ENCODE peak calls at places on chromosomes 12 and 14, in four cellular contexts. One of them, this sample, is unnamed.

GRCh38 chr12:56338643-56339422 is at the start of gene IL23A:
- DNase-seq in breast epithelium: no peak
- DNase-seq in heart left ventricle: no peak
- DNase-seq in A549: no peak
- DNase-seq in this sample: no peak

GRCh38 chr14:101623685-101624444 is 62.6 kb downstream of the DIO3 start:
- DNase-seq in heart left ventricle: no peak
- DNase-seq in breast epithelium: no peak
- DNase-seq in A549: no peak
- DNase-seq in this sample: no peak

GRCh38 chr12:131499160-131499863 is 211.6 kb upstream of the SFSWAP start:
- DNase-seq in breast epithelium: no peak
- DNase-seq in A549: no peak
- DNase-seq in heart left ventricle: no peak
- DNase-seq in this sample: no peak

GRCh38 chr12:19967486-19967885 is 400.9 kb upstream of the PDE3A start:
- DNase-seq in breast epithelium: no peak
- DNase-seq in heart left ventricle: no peak
- DNase-seq in A549: peak; percentile 49
- DNase-seq in this sample: no peak

GRCh38 chr12:87816186-87816585 is 213.0 kb downstream of the C12orf50 start:
- DNase-seq in heart left ventricle: no peak
- DNase-seq in A549: no peak
- DNase-seq in breast epithelium: no peak
- DNase-seq in this sample: no peak

GRCh38 chr12:57133916-57134315 is 5.6 kb downstream of the LRP1 start:
- DNase-seq in A549: no peak
- DNase-seq in breast epithelium: no peak
- DNase-seq in heart left ventricle: peak; percentile 68
- DNase-seq in this sample: peak; percentile 74

GRCh38 chr14:75030147-75030546 is 21.1 kb downstream of the MLH3 start:
- DNase-seq in heart left ventricle: no peak
- DNase-seq in A549: no peak
- DNase-seq in breast epithelium: no peak
- DNase-seq in this sample: no peak

GRCh38 chr14:44316647-44317432 is 190.2 kb downstream of the FSCB start:
- DNase-seq in heart left ventricle: no peak
- DNase-seq in A549: peak; percentile 68
- DNase-seq in breast epithelium: no peak
- DNase-seq in this sample: no peak

GRCh38 chr14:104398656-104399055 is 180.9 kb upstream of the C14orf180 start:
- DNase-seq in breast epithelium: no peak
- DNase-seq in A549: no peak
- DNase-seq in heart left ventricle: no peak
- DNase-seq in this sample: no peak

GRCh38 chr14:99892406-99892805 is 99.2 kb downstream of the EML1 start:
- DNase-seq in A549: no peak
- DNase-seq in breast epithelium: no peak
- DNase-seq in heart left ventricle: no peak
- DNase-seq in this sample: no peak

GRCh38 chr12:54653025-54653424 is 4.9 kb upstream of the DCD start:
- DNase-seq in heart left ventricle: no peak
- DNase-seq in A549: no peak
- DNase-seq in breast epithelium: no peak
- DNase-seq in this sample: no peak

GRCh38 chr12:129997239-129997638 is 93.4 kb upstream of the TMEM132D start:
- DNase-seq in heart left ventricle: no peak
- DNase-seq in breast epithelium: no peak
- DNase-seq in A549: no peak
- DNase-seq in this sample: no peak

GRCh38 chr12:6158263-6158662 is 33.8 kb upstream of the VWF start:
- DNase-seq in A549: no peak
- DNase-seq in breast epithelium: no peak
- DNase-seq in heart left ventricle: no peak
- DNase-seq in this sample: no peak

GRCh38 chr12:40829738-40830144 is 137.5 kb downstream of the CNTN1 start:
- DNase-seq in A549: peak; percentile 28
- DNase-seq in breast epithelium: no peak
- DNase-seq in heart left ventricle: no peak
- DNase-seq in this sample: no peak

GRCh38 chr12:68451261-68452091 is 119.3 kb upstream of the MDM1 start:
- DNase-seq in heart left ventricle: peak; percentile 31
- DNase-seq in breast epithelium: no peak
- DNase-seq in A549: no peak
- DNase-seq in this sample: peak; percentile 76

GRCh38 chr12:10497602-10498001 is 8.1 kb upstream of the EIF2S3B start:
- DNase-seq in A549: no peak
- DNase-seq in breast epithelium: no peak
- DNase-seq in heart left ventricle: no peak
- DNase-seq in this sample: no peak

GRCh38 chr12:68977909-68978610 is 45.1 kb upstream of the CPM start:
- DNase-seq in heart left ventricle: no peak
- DNase-seq in breast epithelium: no peak
- DNase-seq in A549: no peak
- DNase-seq in this sample: no peak

GRCh38 chr14:41718477-41719166 is 111.9 kb downstream of the LRFN5 start:
- DNase-seq in heart left ventricle: no peak
- DNase-seq in A549: no peak
- DNase-seq in breast epithelium: no peak
- DNase-seq in this sample: no peak

GRCh38 chr14:73467800-73468199 is 9.5 kb upstream of the NUMB start:
- DNase-seq in A549: no peak
- DNase-seq in breast epithelium: no peak
- DNase-seq in heart left ventricle: no peak
- DNase-seq in this sample: no peak

GRCh38 chr14:87990687-87991086 is 2.3 kb downstream of the GALC start:
- DNase-seq in A549: no peak
- DNase-seq in breast epithelium: no peak
- DNase-seq in heart left ventricle: no peak
- DNase-seq in this sample: no peak

GRCh38 chr12:4272976-4273650 is 449 bp upstream of the CCND2 start:
- DNase-seq in heart left ventricle: no peak
- DNase-seq in breast epithelium: no peak
- DNase-seq in A549: no peak
- DNase-seq in this sample: no peak

GRCh38 chr12:100716949-100717732 is 77.4 kb upstream of the ANO4 start:
- DNase-seq in A549: peak; percentile 28
- DNase-seq in breast epithelium: no peak
- DNase-seq in heart left ventricle: peak; percentile 31
- DNase-seq in this sample: no peak

GRCh38 chr12:110073049-110073831 is 24.9 kb upstream of the C12orf76 start:
- DNase-seq in heart left ventricle: no peak
- DNase-seq in A549: no peak
- DNase-seq in breast epithelium: no peak
- DNase-seq in this sample: peak; percentile 84

GRCh38 chr14:38605193-38606114 is 349.6 kb upstream of the CLEC14A start:
- DNase-seq in heart left ventricle: no peak
- DNase-seq in breast epithelium: no peak
- DNase-seq in A549: no peak
- DNase-seq in this sample: no peak

GRCh38 chr14:69048456-69048855 is 69.4 kb upstream of the ACTN1 start:
- DNase-seq in breast epithelium: peak; percentile 73
- DNase-seq in A549: no peak
- DNase-seq in heart left ventricle: no peak
- DNase-seq in this sample: no peak

GRCh38 chr12:49388682-49389081 is 21.4 kb downstream of the SPATS2 start:
- DNase-seq in A549: no peak
- DNase-seq in breast epithelium: no peak
- DNase-seq in heart left ventricle: no peak
- DNase-seq in this sample: no peak

GRCh38 chr14:99137913-99138571 is 134.0 kb downstream of the BCL11B start:
- DNase-seq in heart left ventricle: no peak
- DNase-seq in breast epithelium: no peak
- DNase-seq in A549: peak; percentile 27
- DNase-seq in this sample: peak; percentile 47

GRCh38 chr12:85733441-85733840 is 102.8 kb downstream of the RASSF9 start:
- DNase-seq in breast epithelium: no peak
- DNase-seq in A549: no peak
- DNase-seq in heart left ventricle: no peak
- DNase-seq in this sample: no peak

GRCh38 chr12:115946867-115947695 is 330.4 kb downstream of the MED13L start:
- DNase-seq in breast epithelium: no peak
- DNase-seq in A549: no peak
- DNase-seq in heart left ventricle: no peak
- DNase-seq in this sample: no peak

GRCh38 chr12:52280319-52280795 is 5.9 kb downstream of the KRT86 start:
- DNase-seq in heart left ventricle: peak; percentile 48
- DNase-seq in A549: peak; percentile 94
- DNase-seq in breast epithelium: peak; percentile 98
- DNase-seq in this sample: peak; percentile 94

GRCh38 chr12:117580718-117581062 is 219.3 kb upstream of the NOS1 start:
- DNase-seq in breast epithelium: no peak
- DNase-seq in heart left ventricle: peak; percentile 47
- DNase-seq in A549: peak; percentile 36
- DNase-seq in this sample: peak; percentile 61

GRCh38 chr14:57889245-57889644 is 23.4 kb upstream of the SLC35F4 start:
- DNase-seq in breast epithelium: peak; percentile 44
- DNase-seq in A549: no peak
- DNase-seq in heart left ventricle: peak; percentile 77
- DNase-seq in this sample: no peak

GRCh38 chr12:238116-238515 is 24.2 kb upstream of the SLC6A12 start:
- DNase-seq in A549: no peak
- DNase-seq in heart left ventricle: no peak
- DNase-seq in breast epithelium: no peak
- DNase-seq in this sample: no peak

DNA sequence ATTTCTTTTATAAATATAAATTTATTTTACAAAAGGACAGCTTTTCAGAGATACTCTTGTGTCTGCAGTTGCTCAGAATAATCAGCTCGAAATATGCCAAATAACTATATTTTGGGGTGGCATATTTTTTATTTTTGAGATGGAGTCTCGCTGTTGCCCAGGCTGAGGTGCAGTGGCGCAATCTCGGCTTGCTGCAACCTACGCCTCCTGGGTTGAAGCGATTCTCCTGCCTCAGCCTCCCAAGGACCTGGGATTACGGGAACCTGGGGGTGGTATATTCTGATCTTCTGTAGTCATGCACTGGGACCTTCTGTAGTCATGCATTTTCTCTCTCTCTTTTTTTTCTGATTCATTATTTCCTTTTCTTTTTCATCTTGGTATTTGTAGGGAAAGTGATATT is 135.0 kb upstream of the AMIGO2 start:
- DNase-seq in breast epithelium: no peak
- DNase-seq in heart left ventricle: no peak
- DNase-seq in A549: no peak
- DNase-seq in this sample: no peak
- TF ChIP-seq POLR2A in breast epithelium: no peak
- TF ChIP-seq POLR2A in heart left ventricle: no peak
- TF ChIP-seq POLR2A in A549: no peak
- TF ChIP-seq POLR2A in this sample: no peak

GRCh38 chr14:49971156-49972141 is 78.6 kb downstream of the ARF6 start:
- DNase-seq in breast epithelium: no peak
- DNase-seq in heart left ventricle: no peak
- DNase-seq in A549: no peak
- DNase-seq in this sample: no peak
- H3K4me1 ChIP-seq in breast epithelium: peaks cover 26% of the 10 kb centered on the region
- H3K4me1 ChIP-seq in heart left ventricle: peaks cover 8% of the 10 kb centered on the region
- H3K4me1 ChIP-seq in A549: peaks cover 76% of the 10 kb centered on the region
- H3K4me1 ChIP-seq in this sample: peaks cover 40% of the 10 kb centered on the region

GRCh38 chr12:111784953-111785352 is 18.2 kb downstream of the ALDH2 start:
- DNase-seq in heart left ventricle: no peak
- DNase-seq in A549: no peak
- DNase-seq in breast epithelium: no peak
- DNase-seq in this sample: no peak

GRCh38 chr12:111791507-111791906 is 24.8 kb downstream of the ALDH2 start:
- DNase-seq in breast epithelium: no peak
- DNase-seq in A549: no peak
- DNase-seq in heart left ventricle: no peak
- DNase-seq in this sample: peak; percentile 69

GRCh38 chr12:111789779-111790178 is 23.0 kb downstream of the ALDH2 start:
- DNase-seq in breast epithelium: no peak
- DNase-seq in heart left ventricle: no peak
- DNase-seq in A549: no peak
- DNase-seq in this sample: no peak

GRCh38 chr12:111785651-111786050 is 18.9 kb downstream of the ALDH2 start:
- DNase-seq in A549: no peak
- DNase-seq in breast epithelium: no peak
- DNase-seq in heart left ventricle: no peak
- DNase-seq in this sample: no peak

GRCh38 chr12:111788178-111788654 is 21.5 kb downstream of the ALDH2 start:
- DNase-seq in heart left ventricle: peak; percentile 50
- DNase-seq in breast epithelium: peak; percentile 41
- DNase-seq in A549: no peak
- DNase-seq in this sample: peak; percentile 86
- TF ChIP-seq CTCF in heart left ventricle: peak; percentile 62
- TF ChIP-seq CTCF in breast epithelium: no peak
- TF ChIP-seq CTCF in A549: peak; percentile 56
- TF ChIP-seq CTCF in this sample: no peak

DNA sequence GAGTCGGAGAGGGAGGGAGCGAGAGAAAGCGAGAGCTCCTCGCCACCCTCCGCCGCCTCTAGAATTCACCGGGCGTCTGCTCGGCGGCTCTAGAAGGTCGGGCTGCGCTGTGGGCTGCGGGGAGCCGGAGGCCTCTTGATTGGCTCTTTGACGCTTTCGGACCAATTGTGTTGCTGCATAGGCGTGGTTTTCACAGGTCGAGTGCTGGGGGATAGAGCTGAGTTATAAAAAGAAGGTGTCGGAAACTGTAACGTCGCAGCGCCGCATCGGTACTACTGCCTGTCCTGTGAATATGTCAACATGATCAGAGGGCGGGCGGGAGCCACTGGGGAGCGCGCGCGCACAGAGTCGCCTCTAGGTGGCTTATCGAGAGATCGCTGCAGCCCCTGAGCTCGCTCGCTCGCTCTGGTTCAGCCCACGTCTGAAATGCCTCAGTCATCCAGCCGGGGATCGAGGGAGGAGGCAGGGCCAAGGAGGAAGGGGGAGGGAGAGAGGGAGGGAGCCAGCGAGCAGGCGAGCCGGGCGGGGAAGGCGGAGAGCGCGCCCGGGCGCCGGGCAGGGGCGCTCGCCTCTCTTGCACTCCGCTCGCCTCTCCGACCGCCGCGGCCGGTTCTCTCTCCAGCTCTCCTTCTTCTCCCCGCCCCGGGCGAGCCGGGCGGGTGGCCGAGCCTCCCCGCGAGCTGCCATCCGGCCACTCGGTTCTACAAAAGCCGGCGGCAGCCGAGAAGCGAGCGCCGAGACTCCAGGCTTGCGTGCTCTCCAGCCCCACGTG is at the start of gene TBX3:
- DNase-seq in heart left ventricle: peak; percentile 96
- DNase-seq in A549: peak; percentile 97
- DNase-seq in breast epithelium: peak; percentile 98
- DNase-seq in this sample: peak; percentile 97
- TF ChIP-seq POLR2A in heart left ventricle: peak; percentile 98
- TF ChIP-seq POLR2A in A549: peak; percentile 91
- TF ChIP-seq POLR2A in breast epithelium: peak; percentile 87
- TF ChIP-seq POLR2A in this sample: peak; percentile 82

DNA sequence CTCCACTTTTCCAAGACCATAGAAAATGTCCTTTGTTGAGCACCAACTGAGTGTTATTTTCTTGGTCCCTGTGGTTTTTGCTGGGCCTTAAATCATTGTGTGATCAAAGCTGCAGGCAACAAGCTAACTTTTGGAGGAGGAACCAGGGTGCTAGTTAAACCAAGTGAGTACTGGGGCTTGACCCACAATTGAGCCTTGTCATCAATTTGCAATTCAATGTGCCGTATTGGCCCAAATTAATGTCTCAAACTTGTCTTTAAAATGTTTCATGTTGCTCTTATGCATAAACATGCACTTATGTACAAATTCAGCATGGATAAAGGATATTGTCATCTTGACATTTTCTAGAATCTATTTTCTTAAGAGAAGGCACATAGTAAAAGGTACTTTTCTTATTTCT is 62.3 kb downstream of the DAD1 start:
- DNase-seq in heart left ventricle: no peak
- DNase-seq in A549: no peak
- DNase-seq in breast epithelium: no peak
- DNase-seq in this sample: no peak
- H3K4me1 ChIP-seq in heart left ventricle: no peaks in the 10 kb centered on the region
- H3K4me1 ChIP-seq in A549: no peaks in the 10 kb centered on the region
- H3K4me1 ChIP-seq in breast epithelium: no peaks in the 10 kb centered on the region
- H3K4me1 ChIP-seq in this sample: peaks cover 24% of the 10 kb centered on the region

This sample was measured in sigmoid colon.